ENCODE peak calls at places on chromosomes 12 and 14, in four cellular contexts. O, B, J and K are unnamed samples.

GRCh38 chr14:103057028-103057371 is 349 bp downstream of the CDC42BPB start:
- DNase-seq in O (no peak), B (no peak), J (no peak), K (no peak)

GRCh38 chr12:113359939-113360748 is 1.8 kb downstream of the PLBD2 start:
- DNase-seq in O (no peak), B (peak), J (no peak), K (peak)

GRCh38 chr14:74516451-74517155 is 23.0 kb downstream of the ISCA2 start:
- DNase-seq in O (no peak), B (peak), J (no peak), K (no peak)

GRCh38 chr12:30813741-30814687 is 59.3 kb upstream of the CAPRIN2 start:
- DNase-seq in O (no peak), B (no peak), J (no peak), K (no peak)

GRCh38 chr12:117155278-117156060 is 34.8 kb downstream of the FBXO21 start:
- DNase-seq in O (peak), B (peak), J (peak), K (peak)

GRCh38 chr12:3951380-3952135 is 78.4 kb upstream of the PARP11 start:
- DNase-seq in O (no peak), B (no peak), J (no peak), K (no peak)

GRCh38 chr14:69325646-69326265 is 65.8 kb downstream of the GALNT16 start:
- DNase-seq in O (no peak), B (no peak), J (peak), K (no peak)

GRCh38 chr12:3252416-3252815 is 175.2 kb downstream of the TSPAN9 start:
- DNase-seq in O (no peak), B (peak), J (no peak), K (no peak)

GRCh38 chr12:8036366-8036765 is 3.9 kb downstream of the FOXJ2 start:
- DNase-seq in O (no peak), B (no peak), J (no peak), K (no peak)

GRCh38 chr12:96343347-96343954 is 56.8 kb downstream of the CDK17 start:
- DNase-seq in O (no peak), B (no peak), J (no peak), K (peak)

GRCh38 chr12:28035483-28035882 is 63.0 kb upstream of the PTHLH start:
- DNase-seq in O (no peak), B (peak), J (no peak), K (no peak)

GRCh38 chr12:95231190-95231589 is 13.6 kb downstream of the VEZT start:
- DNase-seq in O (no peak), B (no peak), J (no peak), K (no peak)

GRCh38 chr14:74478996-74479635 is 14.0 kb downstream of the NPC2 start:
- DNase-seq in O (no peak), B (no peak), J (peak), K (no peak)

GRCh38 chr12:79420146-79420618 is 270.6 kb downstream of the PAWR start:
- DNase-seq in O (no peak), B (peak), J (peak), K (no peak)

GRCh38 chr12:108442077-108442476 is 73.0 kb upstream of the FICD start:
- DNase-seq in O (no peak), B (no peak), J (no peak), K (no peak)

GRCh38 chr14:54420478-54421116 is 20.6 kb downstream of the CNIH1 start:
- DNase-seq in O (peak), B (peak), J (no peak), K (no peak)

GRCh38 chr12:104478396-104479140 is 21.8 kb downstream of the CHST11 start:
- DNase-seq in O (no peak), B (no peak), J (no peak), K (no peak)

GRCh38 chr12:66241061-66242043 is 52.3 kb downstream of the IRAK3 start:
- DNase-seq in O (no peak), B (peak), J (no peak), K (no peak)

GRCh38 chr12:131445184-131445974 is 265.5 kb upstream of the SFSWAP start:
- DNase-seq in O (no peak), B (no peak), J (no peak), K (no peak)

GRCh38 chr12:12705833-12706520 is 10.0 kb upstream of the GPR19 start:
- DNase-seq in O (no peak), B (no peak), J (no peak), K (no peak)

GRCh38 chr12:11728154-11728755 is 78.8 kb downstream of the ETV6 start:
- DNase-seq in O (no peak), B (no peak), J (no peak), K (no peak)

GRCh38 chr12:57549909-57550627 is at the start of gene KIF5A:
- DNase-seq in O (no peak), B (peak), J (peak), K (peak)

GRCh38 chr12:109591041-109591440 is 17.4 kb downstream of the MVK start:
- DNase-seq in O (no peak), B (no peak), J (no peak), K (no peak)

GRCh38 chr12:104570174-104570907 is 113.6 kb downstream of the CHST11 start:
- DNase-seq in O (no peak), B (no peak), J (no peak), K (no peak)

GRCh38 chr12:130423136-130423535 is 85.4 kb downstream of the PIWIL1 start:
- DNase-seq in O (no peak), B (no peak), J (no peak), K (no peak)

GRCh38 chr14:105059917-105060565 is 5.2 kb downstream of the GPR132 start:
- DNase-seq in O (no peak), B (no peak), J (no peak), K (no peak)

GRCh38 chr14:71333705-71334104 is 426.4 kb downstream of the PCNX1 start:
- DNase-seq in O (no peak), B (no peak), J (no peak), K (peak)